ENCODE peak calls at places on chromosomes 5 and 9, in seven cellular contexts. One of them, this sample, is unnamed.

GRCh38 chr5:37786855-37787254 is 53.0 kb downstream of the GDNF start:
- DNase-seq in AG09319: no peak
- DNase-seq in activated CD8-positive, alpha-beta memory T cell treated with anti-CD3 and anti-CD28 coated beads, Interleukin-2, amount 50 U/mL, for 48 hours: no peak
- DNase-seq in adipocyte: peak
- DNase-seq in Daoy: peak
- DNase-seq in stimulated activated CD4-positive, alpha-beta T cell treated with anti-CD3 and anti-CD28 coated beads, Interleukin-2, amount 100 ng/mL, for 48 hours: no peak
- DNase-seq in stimulated activated naive CD4-positive, alpha-beta T cell: no peak
- DNase-seq in this sample: no peak

GRCh38 chr9:19379697-19380046 is 364 bp downstream of the RPS6 start:
- DNase-seq in AG09319: no peak
- DNase-seq in activated CD8-positive, alpha-beta memory T cell treated with anti-CD3 and anti-CD28 coated beads, Interleukin-2, amount 50 U/mL, for 48 hours: no peak
- DNase-seq in adipocyte: peak
- DNase-seq in Daoy: no peak
- DNase-seq in stimulated activated CD4-positive, alpha-beta T cell treated with anti-CD3 and anti-CD28 coated beads, Interleukin-2, amount 100 ng/mL, for 48 hours: no peak
- DNase-seq in stimulated activated naive CD4-positive, alpha-beta T cell: no peak
- DNase-seq in this sample: no peak

GRCh38 chr9:21326526-21327139 is 8.6 kb downstream of the KLHL9 start:
- DNase-seq in AG09319: no peak
- DNase-seq in activated CD8-positive, alpha-beta memory T cell treated with anti-CD3 and anti-CD28 coated beads, Interleukin-2, amount 50 U/mL, for 48 hours: no peak
- DNase-seq in adipocyte: peak
- DNase-seq in Daoy: no peak
- DNase-seq in stimulated activated CD4-positive, alpha-beta T cell treated with anti-CD3 and anti-CD28 coated beads, Interleukin-2, amount 100 ng/mL, for 48 hours: no peak
- DNase-seq in stimulated activated naive CD4-positive, alpha-beta T cell: peak
- DNase-seq in this sample: no peak

GRCh38 chr9:88749420-88749819 is 214.4 kb downstream of the NXNL2 start:
- DNase-seq in AG09319: no peak
- DNase-seq in activated CD8-positive, alpha-beta memory T cell treated with anti-CD3 and anti-CD28 coated beads, Interleukin-2, amount 50 U/mL, for 48 hours: no peak
- DNase-seq in adipocyte: peak
- DNase-seq in Daoy: peak
- DNase-seq in stimulated activated CD4-positive, alpha-beta T cell treated with anti-CD3 and anti-CD28 coated beads, Interleukin-2, amount 100 ng/mL, for 48 hours: no peak
- DNase-seq in stimulated activated naive CD4-positive, alpha-beta T cell: no peak
- DNase-seq in this sample: no peak

GRCh38 chr9:129321511-129322021 is 143.5 kb upstream of the IER5L start:
- DNase-seq in AG09319: no peak
- DNase-seq in activated CD8-positive, alpha-beta memory T cell treated with anti-CD3 and anti-CD28 coated beads, Interleukin-2, amount 50 U/mL, for 48 hours: no peak
- DNase-seq in adipocyte: no peak
- DNase-seq in Daoy: no peak
- DNase-seq in stimulated activated CD4-positive, alpha-beta T cell treated with anti-CD3 and anti-CD28 coated beads, Interleukin-2, amount 100 ng/mL, for 48 hours: no peak
- DNase-seq in stimulated activated naive CD4-positive, alpha-beta T cell: no peak
- DNase-seq in this sample: no peak

GRCh38 chr9:69976165-69976564 is 67.5 kb upstream of the MAMDC2 start:
- DNase-seq in AG09319: peak
- DNase-seq in activated CD8-positive, alpha-beta memory T cell treated with anti-CD3 and anti-CD28 coated beads, Interleukin-2, amount 50 U/mL, for 48 hours: no peak
- DNase-seq in adipocyte: peak
- DNase-seq in Daoy: peak
- DNase-seq in stimulated activated CD4-positive, alpha-beta T cell treated with anti-CD3 and anti-CD28 coated beads, Interleukin-2, amount 100 ng/mL, for 48 hours: no peak
- DNase-seq in stimulated activated naive CD4-positive, alpha-beta T cell: no peak
- DNase-seq in this sample: no peak

GRCh38 chr9:94443039-94443722 is 111.7 kb upstream of the PCAT7 start:
- DNase-seq in AG09319: no peak
- DNase-seq in activated CD8-positive, alpha-beta memory T cell treated with anti-CD3 and anti-CD28 coated beads, Interleukin-2, amount 50 U/mL, for 48 hours: no peak
- DNase-seq in adipocyte: no peak
- DNase-seq in Daoy: no peak
- DNase-seq in stimulated activated CD4-positive, alpha-beta T cell treated with anti-CD3 and anti-CD28 coated beads, Interleukin-2, amount 100 ng/mL, for 48 hours: no peak
- DNase-seq in stimulated activated naive CD4-positive, alpha-beta T cell: no peak
- DNase-seq in this sample: no peak

GRCh38 chr5:119355636-119356383 is at the start of gene TNFAIP8:
- DNase-seq in AG09319: peak
- DNase-seq in activated CD8-positive, alpha-beta memory T cell treated with anti-CD3 and anti-CD28 coated beads, Interleukin-2, amount 50 U/mL, for 48 hours: peak
- DNase-seq in adipocyte: peak
- DNase-seq in Daoy: peak
- DNase-seq in stimulated activated CD4-positive, alpha-beta T cell treated with anti-CD3 and anti-CD28 coated beads, Interleukin-2, amount 100 ng/mL, for 48 hours: peak
- DNase-seq in stimulated activated naive CD4-positive, alpha-beta T cell: peak
- DNase-seq in this sample: no peak

GRCh38 chr5:4511996-4512656 is 628.0 kb upstream of the ADAMTS16 start:
- DNase-seq in AG09319: no peak
- DNase-seq in activated CD8-positive, alpha-beta memory T cell treated with anti-CD3 and anti-CD28 coated beads, Interleukin-2, amount 50 U/mL, for 48 hours: no peak
- DNase-seq in adipocyte: no peak
- DNase-seq in Daoy: peak
- DNase-seq in stimulated activated CD4-positive, alpha-beta T cell treated with anti-CD3 and anti-CD28 coated beads, Interleukin-2, amount 100 ng/mL, for 48 hours: no peak
- DNase-seq in stimulated activated naive CD4-positive, alpha-beta T cell: no peak
- DNase-seq in this sample: no peak

GRCh38 chr5:179912386-179912785 is 4.7 kb upstream of the TBC1D9B start:
- DNase-seq in AG09319: no peak
- DNase-seq in activated CD8-positive, alpha-beta memory T cell treated with anti-CD3 and anti-CD28 coated beads, Interleukin-2, amount 50 U/mL, for 48 hours: no peak
- DNase-seq in adipocyte: no peak
- DNase-seq in Daoy: no peak
- DNase-seq in stimulated activated CD4-positive, alpha-beta T cell treated with anti-CD3 and anti-CD28 coated beads, Interleukin-2, amount 100 ng/mL, for 48 hours: no peak
- DNase-seq in stimulated activated naive CD4-positive, alpha-beta T cell: no peak
- DNase-seq in this sample: no peak

GRCh38 chr9:137311171-137311970 is 9.3 kb upstream of the NRARP start:
- DNase-seq in AG09319: no peak
- DNase-seq in activated CD8-positive, alpha-beta memory T cell treated with anti-CD3 and anti-CD28 coated beads, Interleukin-2, amount 50 U/mL, for 48 hours: peak
- DNase-seq in adipocyte: no peak
- DNase-seq in Daoy: peak
- DNase-seq in stimulated activated CD4-positive, alpha-beta T cell treated with anti-CD3 and anti-CD28 coated beads, Interleukin-2, amount 100 ng/mL, for 48 hours: no peak
- DNase-seq in stimulated activated naive CD4-positive, alpha-beta T cell: no peak
- DNase-seq in this sample: no peak

GRCh38 chr5:163244451-163244987 is 192.9 kb upstream of the CCNG1 start:
- DNase-seq in AG09319: no peak
- DNase-seq in activated CD8-positive, alpha-beta memory T cell treated with anti-CD3 and anti-CD28 coated beads, Interleukin-2, amount 50 U/mL, for 48 hours: no peak
- DNase-seq in adipocyte: no peak
- DNase-seq in Daoy: no peak
- DNase-seq in stimulated activated CD4-positive, alpha-beta T cell treated with anti-CD3 and anti-CD28 coated beads, Interleukin-2, amount 100 ng/mL, for 48 hours: no peak
- DNase-seq in stimulated activated naive CD4-positive, alpha-beta T cell: no peak
- DNase-seq in this sample: no peak

GRCh38 chr5:157516016-157516415 is 56.0 kb downstream of the NIPAL4 start:
- DNase-seq in AG09319: no peak
- DNase-seq in activated CD8-positive, alpha-beta memory T cell treated with anti-CD3 and anti-CD28 coated beads, Interleukin-2, amount 50 U/mL, for 48 hours: peak
- DNase-seq in adipocyte: peak
- DNase-seq in Daoy: peak
- DNase-seq in stimulated activated CD4-positive, alpha-beta T cell treated with anti-CD3 and anti-CD28 coated beads, Interleukin-2, amount 100 ng/mL, for 48 hours: peak
- DNase-seq in stimulated activated naive CD4-positive, alpha-beta T cell: no peak
- DNase-seq in this sample: no peak

GRCh38 chr5:35668320-35668719 is 50.7 kb downstream of the SPEF2 start:
- DNase-seq in AG09319: no peak
- DNase-seq in activated CD8-positive, alpha-beta memory T cell treated with anti-CD3 and anti-CD28 coated beads, Interleukin-2, amount 50 U/mL, for 48 hours: no peak
- DNase-seq in adipocyte: no peak
- DNase-seq in Daoy: no peak
- DNase-seq in stimulated activated CD4-positive, alpha-beta T cell treated with anti-CD3 and anti-CD28 coated beads, Interleukin-2, amount 100 ng/mL, for 48 hours: no peak
- DNase-seq in stimulated activated naive CD4-positive, alpha-beta T cell: no peak
- DNase-seq in this sample: no peak

GRCh38 chr9:34995288-34996060 is 5.9 kb downstream of the DNAJB5 start:
- DNase-seq in AG09319: no peak
- DNase-seq in activated CD8-positive, alpha-beta memory T cell treated with anti-CD3 and anti-CD28 coated beads, Interleukin-2, amount 50 U/mL, for 48 hours: no peak
- DNase-seq in adipocyte: peak
- DNase-seq in Daoy: no peak
- DNase-seq in stimulated activated CD4-positive, alpha-beta T cell treated with anti-CD3 and anti-CD28 coated beads, Interleukin-2, amount 100 ng/mL, for 48 hours: no peak
- DNase-seq in stimulated activated naive CD4-positive, alpha-beta T cell: no peak
- DNase-seq in this sample: no peak

GRCh38 chr9:128166169-128166568 is 6.1 kb downstream of the BBLN start:
- DNase-seq in AG09319: no peak
- DNase-seq in activated CD8-positive, alpha-beta memory T cell treated with anti-CD3 and anti-CD28 coated beads, Interleukin-2, amount 50 U/mL, for 48 hours: no peak
- DNase-seq in adipocyte: no peak
- DNase-seq in Daoy: no peak
- DNase-seq in stimulated activated CD4-positive, alpha-beta T cell treated with anti-CD3 and anti-CD28 coated beads, Interleukin-2, amount 100 ng/mL, for 48 hours: no peak
- DNase-seq in stimulated activated naive CD4-positive, alpha-beta T cell: no peak
- DNase-seq in this sample: no peak

GRCh38 chr9:92294297-92294676 is 790 bp upstream of the IARS1 start:
- DNase-seq in AG09319: no peak
- DNase-seq in activated CD8-positive, alpha-beta memory T cell treated with anti-CD3 and anti-CD28 coated beads, Interleukin-2, amount 50 U/mL, for 48 hours: no peak
- DNase-seq in adipocyte: peak
- DNase-seq in Daoy: peak
- DNase-seq in stimulated activated CD4-positive, alpha-beta T cell treated with anti-CD3 and anti-CD28 coated beads, Interleukin-2, amount 100 ng/mL, for 48 hours: no peak
- DNase-seq in stimulated activated naive CD4-positive, alpha-beta T cell: peak
- DNase-seq in this sample: no peak

GRCh38 chr5:80206282-80206681 is 49.6 kb downstream of the SERINC5 start:
- DNase-seq in AG09319: no peak
- DNase-seq in activated CD8-positive, alpha-beta memory T cell treated with anti-CD3 and anti-CD28 coated beads, Interleukin-2, amount 50 U/mL, for 48 hours: no peak
- DNase-seq in adipocyte: peak
- DNase-seq in Daoy: no peak
- DNase-seq in stimulated activated CD4-positive, alpha-beta T cell treated with anti-CD3 and anti-CD28 coated beads, Interleukin-2, amount 100 ng/mL, for 48 hours: no peak
- DNase-seq in stimulated activated naive CD4-positive, alpha-beta T cell: no peak
- DNase-seq in this sample: no peak

GRCh38 chr9:135551031-135551430 is 5.1 kb downstream of the OBP2A start:
- DNase-seq in AG09319: no peak
- DNase-seq in activated CD8-positive, alpha-beta memory T cell treated with anti-CD3 and anti-CD28 coated beads, Interleukin-2, amount 50 U/mL, for 48 hours: no peak
- DNase-seq in adipocyte: no peak
- DNase-seq in Daoy: no peak
- DNase-seq in stimulated activated CD4-positive, alpha-beta T cell treated with anti-CD3 and anti-CD28 coated beads, Interleukin-2, amount 100 ng/mL, for 48 hours: no peak
- DNase-seq in stimulated activated naive CD4-positive, alpha-beta T cell: no peak
- DNase-seq in this sample: no peak

GRCh38 chr9:124297553-124297905 is 39.8 kb downstream of the NEK6 start:
- DNase-seq in AG09319: peak
- DNase-seq in activated CD8-positive, alpha-beta memory T cell treated with anti-CD3 and anti-CD28 coated beads, Interleukin-2, amount 50 U/mL, for 48 hours: no peak
- DNase-seq in adipocyte: peak
- DNase-seq in Daoy: peak
- DNase-seq in stimulated activated CD4-positive, alpha-beta T cell treated with anti-CD3 and anti-CD28 coated beads, Interleukin-2, amount 100 ng/mL, for 48 hours: no peak
- DNase-seq in stimulated activated naive CD4-positive, alpha-beta T cell: no peak
- DNase-seq in this sample: no peak

GRCh38 chr5:169710675-169711074 is 73.6 kb downstream of the DOCK2 start:
- DNase-seq in AG09319: no peak
- DNase-seq in activated CD8-positive, alpha-beta memory T cell treated with anti-CD3 and anti-CD28 coated beads, Interleukin-2, amount 50 U/mL, for 48 hours: no peak
- DNase-seq in adipocyte: no peak
- DNase-seq in Daoy: no peak
- DNase-seq in stimulated activated CD4-positive, alpha-beta T cell treated with anti-CD3 and anti-CD28 coated beads, Interleukin-2, amount 100 ng/mL, for 48 hours: no peak
- DNase-seq in stimulated activated naive CD4-positive, alpha-beta T cell: no peak
- DNase-seq in this sample: no peak

GRCh38 chr9:17783227-17783626 is 204.4 kb downstream of the SH3GL2 start:
- DNase-seq in AG09319: no peak
- DNase-seq in activated CD8-positive, alpha-beta memory T cell treated with anti-CD3 and anti-CD28 coated beads, Interleukin-2, amount 50 U/mL, for 48 hours: no peak
- DNase-seq in adipocyte: no peak
- DNase-seq in Daoy: no peak
- DNase-seq in stimulated activated CD4-positive, alpha-beta T cell treated with anti-CD3 and anti-CD28 coated beads, Interleukin-2, amount 100 ng/mL, for 48 hours: no peak
- DNase-seq in stimulated activated naive CD4-positive, alpha-beta T cell: no peak
- DNase-seq in this sample: no peak

GRCh38 chr5:159324986-159325385 is 5.3 kb downstream of the IL12B start:
- DNase-seq in AG09319: no peak
- DNase-seq in activated CD8-positive, alpha-beta memory T cell treated with anti-CD3 and anti-CD28 coated beads, Interleukin-2, amount 50 U/mL, for 48 hours: no peak
- DNase-seq in adipocyte: no peak
- DNase-seq in Daoy: no peak
- DNase-seq in stimulated activated CD4-positive, alpha-beta T cell treated with anti-CD3 and anti-CD28 coated beads, Interleukin-2, amount 100 ng/mL, for 48 hours: no peak
- DNase-seq in stimulated activated naive CD4-positive, alpha-beta T cell: no peak
- DNase-seq in this sample: no peak

GRCh38 chr5:74556631-74557595 is 83.6 kb downstream of the ENC1 start:
- DNase-seq in AG09319: no peak
- DNase-seq in activated CD8-positive, alpha-beta memory T cell treated with anti-CD3 and anti-CD28 coated beads, Interleukin-2, amount 50 U/mL, for 48 hours: no peak
- DNase-seq in adipocyte: peak
- DNase-seq in Daoy: no peak
- DNase-seq in stimulated activated CD4-positive, alpha-beta T cell treated with anti-CD3 and anti-CD28 coated beads, Interleukin-2, amount 100 ng/mL, for 48 hours: no peak
- DNase-seq in stimulated activated naive CD4-positive, alpha-beta T cell: no peak
- DNase-seq in this sample: no peak

GRCh38 chr5:135134686-135135381 is 100.8 kb upstream of the PITX1 start:
- DNase-seq in AG09319: no peak
- DNase-seq in activated CD8-positive, alpha-beta memory T cell treated with anti-CD3 and anti-CD28 coated beads, Interleukin-2, amount 50 U/mL, for 48 hours: no peak
- DNase-seq in adipocyte: no peak
- DNase-seq in Daoy: no peak
- DNase-seq in stimulated activated CD4-positive, alpha-beta T cell treated with anti-CD3 and anti-CD28 coated beads, Interleukin-2, amount 100 ng/mL, for 48 hours: no peak
- DNase-seq in stimulated activated naive CD4-positive, alpha-beta T cell: no peak
- DNase-seq in this sample: peak

GRCh38 chr9:37903581-37903830 is 421 bp downstream of the SLC25A51 start:
- DNase-seq in AG09319: no peak
- DNase-seq in activated CD8-positive, alpha-beta memory T cell treated with anti-CD3 and anti-CD28 coated beads, Interleukin-2, amount 50 U/mL, for 48 hours: no peak
- DNase-seq in adipocyte: peak
- DNase-seq in Daoy: no peak
- DNase-seq in stimulated activated CD4-positive, alpha-beta T cell treated with anti-CD3 and anti-CD28 coated beads, Interleukin-2, amount 100 ng/mL, for 48 hours: no peak
- DNase-seq in stimulated activated naive CD4-positive, alpha-beta T cell: no peak
- DNase-seq in this sample: peak

GRCh38 chr5:161302557-161302956 is 244.0 kb downstream of the GABRB2 start:
- DNase-seq in AG09319: no peak
- DNase-seq in activated CD8-positive, alpha-beta memory T cell treated with anti-CD3 and anti-CD28 coated beads, Interleukin-2, amount 50 U/mL, for 48 hours: no peak
- DNase-seq in adipocyte: no peak
- DNase-seq in Daoy: no peak
- DNase-seq in stimulated activated CD4-positive, alpha-beta T cell treated with anti-CD3 and anti-CD28 coated beads, Interleukin-2, amount 100 ng/mL, for 48 hours: no peak
- DNase-seq in stimulated activated naive CD4-positive, alpha-beta T cell: no peak
- DNase-seq in this sample: no peak

GRCh38 chr5:103674321-103674720 is 111.7 kb upstream of the NUDT12 start:
- DNase-seq in AG09319: no peak
- DNase-seq in activated CD8-positive, alpha-beta memory T cell treated with anti-CD3 and anti-CD28 coated beads, Interleukin-2, amount 50 U/mL, for 48 hours: no peak
- DNase-seq in adipocyte: peak
- DNase-seq in Daoy: no peak
- DNase-seq in stimulated activated CD4-positive, alpha-beta T cell treated with anti-CD3 and anti-CD28 coated beads, Interleukin-2, amount 100 ng/mL, for 48 hours: no peak
- DNase-seq in stimulated activated naive CD4-positive, alpha-beta T cell: no peak
- DNase-seq in this sample: no peak

GRCh38 chr9:94222870-94223269 is 36.2 kb upstream of the ZNF169 start:
- DNase-seq in AG09319: no peak
- DNase-seq in activated CD8-positive, alpha-beta memory T cell treated with anti-CD3 and anti-CD28 coated beads, Interleukin-2, amount 50 U/mL, for 48 hours: no peak
- DNase-seq in adipocyte: no peak
- DNase-seq in Daoy: no peak
- DNase-seq in stimulated activated CD4-positive, alpha-beta T cell treated with anti-CD3 and anti-CD28 coated beads, Interleukin-2, amount 100 ng/mL, for 48 hours: no peak
- DNase-seq in stimulated activated naive CD4-positive, alpha-beta T cell: no peak
- DNase-seq in this sample: no peak

GRCh38 chr5:172370648-172371248 is 83.6 kb downstream of the SH3PXD2B start:
- DNase-seq in AG09319: peak
- DNase-seq in activated CD8-positive, alpha-beta memory T cell treated with anti-CD3 and anti-CD28 coated beads, Interleukin-2, amount 50 U/mL, for 48 hours: peak
- DNase-seq in adipocyte: peak
- DNase-seq in Daoy: peak
- DNase-seq in stimulated activated CD4-positive, alpha-beta T cell treated with anti-CD3 and anti-CD28 coated beads, Interleukin-2, amount 100 ng/mL, for 48 hours: peak
- DNase-seq in stimulated activated naive CD4-positive, alpha-beta T cell: no peak
- DNase-seq in this sample: peak

GRCh38 chr9:121784706-121785426 is 133.4 kb downstream of the DAB2IP start:
- DNase-seq in AG09319: no peak
- DNase-seq in activated CD8-positive, alpha-beta memory T cell treated with anti-CD3 and anti-CD28 coated beads, Interleukin-2, amount 50 U/mL, for 48 hours: no peak
- DNase-seq in adipocyte: peak
- DNase-seq in Daoy: no peak
- DNase-seq in stimulated activated CD4-positive, alpha-beta T cell treated with anti-CD3 and anti-CD28 coated beads, Interleukin-2, amount 100 ng/mL, for 48 hours: no peak
- DNase-seq in stimulated activated naive CD4-positive, alpha-beta T cell: no peak
- DNase-seq in this sample: no peak

GRCh38 chr5:174951151-174951780 is 226.9 kb downstream of the MSX2 start:
- DNase-seq in AG09319: peak
- DNase-seq in activated CD8-positive, alpha-beta memory T cell treated with anti-CD3 and anti-CD28 coated beads, Interleukin-2, amount 50 U/mL, for 48 hours: peak
- DNase-seq in adipocyte: peak
- DNase-seq in Daoy: peak
- DNase-seq in stimulated activated CD4-positive, alpha-beta T cell treated with anti-CD3 and anti-CD28 coated beads, Interleukin-2, amount 100 ng/mL, for 48 hours: peak
- DNase-seq in stimulated activated naive CD4-positive, alpha-beta T cell: peak
- DNase-seq in this sample: peak

GRCh38 chr5:58094031-58094430 is 365.9 kb downstream of the PLK2 start:
- DNase-seq in AG09319: no peak
- DNase-seq in activated CD8-positive, alpha-beta memory T cell treated with anti-CD3 and anti-CD28 coated beads, Interleukin-2, amount 50 U/mL, for 48 hours: no peak
- DNase-seq in adipocyte: peak
- DNase-seq in Daoy: peak
- DNase-seq in stimulated activated CD4-positive, alpha-beta T cell treated with anti-CD3 and anti-CD28 coated beads, Interleukin-2, amount 100 ng/mL, for 48 hours: no peak
- DNase-seq in stimulated activated naive CD4-positive, alpha-beta T cell: no peak
- DNase-seq in this sample: no peak